ENCODE peak calls at places on chromosomes 16 and 17, in six cellular contexts. J is A549, K is endothelial cell of umbilical vein, S is HepG2, U is K562, I is GM12878. E is an unnamed sample.

GRCh38 chr16:15983898-15984297 is 34.5 kb downstream of the ABCC1 start:
- DNase-seq in I (no peak), J (no peak), S (no peak), U (no peak), K (peak), E (no peak)

GRCh38 chr17:28364665-28365363 is at the start of gene SEBOX:
- DNase-seq in I (no peak), J (no peak), U (no peak), K (no peak), S (no peak), E (no peak)

GRCh38 chr16:80623376-80623775 is 82.6 kb downstream of the DYNLRB2 start:
- DNase-seq in J (no peak), I (no peak), U (no peak), S (no peak), K (peak), E (no peak)

GRCh38 chr17:9676742-9677387 is 31.5 kb downstream of the USP43 start:
- DNase-seq in I (peak), K (no peak), J (peak), S (peak), U (no peak), E (no peak)

GRCh38 chr17:47895856-47896671 is at the start of gene SP2:
- DNase-seq in U (peak), I (peak), S (peak), K (peak), J (peak), E (peak)

GRCh38 chr16:735982-736453 is 4.8 kb downstream of the CIAO3 start:
- DNase-seq in S (no peak), J (no peak), U (no peak), K (no peak), I (no peak), E (no peak)

GRCh38 chr17:40323731-40324650 is 15.0 kb downstream of the RARA start:
- DNase-seq in S (no peak), U (no peak), I (no peak), K (peak), J (no peak), E (peak)

GRCh38 chr17:11969565-11969964 is 27.7 kb downstream of the ZNF18 start:
- DNase-seq in I (no peak), S (no peak), J (no peak), K (no peak), U (no peak), E (no peak)

GRCh38 chr17:39632153-39632941 is 4.6 kb upstream of the STARD3 start:
- DNase-seq in K (no peak), I (no peak), S (no peak), J (no peak), U (no peak), E (peak)

GRCh38 chr16:19384656-19385055 is 33.0 kb upstream of the TMC5 start:
- DNase-seq in U (no peak), J (peak), K (no peak), I (no peak), S (no peak), E (no peak)

GRCh38 chr17:81537343-81537855 is 9.2 kb downstream of the FSCN2 start:
- DNase-seq in K (no peak), U (no peak), J (peak), S (no peak), I (no peak), E (peak)

GRCh38 chr16:67170168-67170947 is at the start of gene NOL3:
- DNase-seq in S (peak), U (peak), J (peak), I (peak), K (peak), E (peak)

GRCh38 chr16:50259334-50260205 is 6.8 kb upstream of the ADCY7 start:
- DNase-seq in I (no peak), U (no peak), K (no peak), S (no peak), J (no peak), E (peak)

GRCh38 chr16:53741546-53741945 is 37.6 kb downstream of the FTO start:
- DNase-seq in K (no peak), S (no peak), U (no peak), I (no peak), J (no peak), E (no peak)

GRCh38 chr17:82440377-82440981 is 10.1 kb downstream of the CYBC1 start:
- DNase-seq in I (no peak), S (no peak), K (no peak), J (no peak), U (no peak), E (peak)

GRCh38 chr17:35256629-35257028 is 13.8 kb downstream of the SLFN5 start:
- DNase-seq in K (peak), I (no peak), S (no peak), U (no peak), J (peak), E (no peak)

GRCh38 chr17:40313660-40314556 is 4.9 kb downstream of the RARA start:
- DNase-seq in I (no peak), U (no peak), K (no peak), S (no peak), J (peak), E (no peak)

GRCh38 chr17:68954146-68954971 is 833 bp downstream of the ABCA8 start:
- DNase-seq in I (no peak), J (no peak), U (no peak), K (no peak), S (no peak), E (no peak)

GRCh38 chr16:49855280-49855821 is 561 bp downstream of the ZNF423 start:
- DNase-seq in S (no peak), K (peak), U (peak), I (peak), J (peak), E (peak)

GRCh38 chr17:72968798-72969197 is 123.7 kb downstream of the SLC39A11 start:
- DNase-seq in S (no peak), J (no peak), I (no peak), U (no peak), K (no peak), E (no peak)

GRCh38 chr16:75317101-75317522 is 65.7 kb upstream of the BCAR1 start:
- DNase-seq in I (no peak), U (peak), K (peak), S (no peak), J (no peak), E (peak)

GRCh38 chr17:77427471-77427991 is 286.8 kb downstream of the SEC14L1 start:
- DNase-seq in S (no peak), J (peak), K (no peak), U (peak), I (no peak), E (no peak)
- TF ChIP-seq CTCF in S (no peak), J (no peak), K (no peak), U (no peak), I (no peak), E (no peak)

GRCh38 chr16:29307598-29308507 is 98.7 kb downstream of the NPIPB11 start:
- DNase-seq in J (peak), U (no peak), I (no peak), S (peak), K (no peak), E (no peak)
- TF ChIP-seq MYC in J (no peak), U (no peak), I (no peak), S (no peak), K (no peak), E (no peak)

GRCh38 chr16:6146874-6147425 is 1049.4 kb upstream of the EEF2KMT start:
- DNase-seq in J (no peak), S (no peak), U (peak), K (no peak), I (no peak), E (no peak)
- TF ChIP-seq CTCF in J (no peak), S (no peak), U (peak), K (no peak), I (no peak), E (no peak)

GRCh38 chr17:57021226-57021940 is 43.5 kb downstream of the SCPEP1 start:
- DNase-seq in U (no peak), J (peak), I (no peak), S (no peak), K (no peak), E (no peak)
- TF ChIP-seq MYC in U (no peak), J (no peak), I (no peak), S (no peak), K (no peak), E (no peak)

GRCh38 chr16:68283346-68283745 is 19.0 kb downstream of the SLC7A6 start:
- DNase-seq in U (no peak), J (no peak), K (no peak), I (no peak), S (no peak), E (no peak)

GRCh38 chr16:68284847-68285246 is 20.5 kb downstream of the SLC7A6 start:
- DNase-seq in K (peak), I (peak), J (no peak), S (no peak), U (no peak), E (peak)

GRCh38 chr16:68285683-68286082 is 21.4 kb downstream of the SLC7A6 start:
- DNase-seq in J (no peak), K (no peak), I (no peak), S (no peak), U (no peak), E (no peak)

GRCh38 chr16:68282064-68282452 is 17.7 kb downstream of the SLC7A6 start:
- DNase-seq in U (no peak), I (no peak), S (no peak), K (no peak), J (no peak), E (no peak)

GRCh38 chr16:68283840-68284595 is 19.7 kb downstream of the SLC7A6 start:
- DNase-seq in S (no peak), U (no peak), K (no peak), I (no peak), J (no peak), E (no peak)
- TF ChIP-seq CTCF in S (no peak), U (no peak), K (no peak), I (no peak), J (no peak), E (no peak)